ENCODE peak calls at places on chromosomes 11 and 22, in four cellular contexts. X is A549, C is mucosa of descending colon, L is A673. V is an unnamed sample. For H3K4me1, the result is how much of the 10 kb centered on the place peaks cover.

GRCh38 chr11:29343465-29344333 is 673.1 kb downstream of the KCNA4 start:
- DNase-seq in X (peak), C (peak), L (peak), V (peak)

GRCh38 chr22:44214187-44214586 is 33.5 kb downstream of the PARVG start:
- DNase-seq in X (no peak), C (no peak), L (no peak), V (no peak)

GRCh38 chr22:43060213-43060612 is 29.0 kb downstream of the TTLL1 start:
- DNase-seq in X (peak), C (peak), L (peak), V (no peak)

GRCh38 chr22:48748113-48748859 is 1079.4 kb downstream of the BRD1 start:
- DNase-seq in X (no peak), C (peak), L (no peak), V (no peak)

GRCh38 chr11:2271327-2272240 is 1.2 kb upstream of the ASCL2 start:
- DNase-seq in X (no peak), C (no peak), L (no peak), V (no peak)

GRCh38 chr11:122813176-122813917 is 25.0 kb upstream of the CRTAM start:
- DNase-seq in X (no peak), C (no peak), L (no peak), V (no peak)

GRCh38 chr22:41782316-41782715 is 18.2 kb upstream of the CCDC134 start:
- DNase-seq in X (no peak), C (no peak), L (no peak), V (no peak)

GRCh38 chr22:31556627-31557203 is 60.4 kb downstream of the SFI1 start:
- DNase-seq in X (peak), C (no peak), L (peak), V (peak)

GRCh38 chr11:7512525-7513209 is 1.1 kb upstream of the PPFIBP2 start:
- DNase-seq in X (no peak), C (peak), L (no peak), V (no peak)

GRCh38 chr22:36671398-36671797 is 32.2 kb downstream of the CACNG2 start:
- DNase-seq in X (no peak), C (no peak), L (no peak), V (no peak)

GRCh38 chr11:102760355-102761035 is 19.9 kb downstream of the MMP10 start:
- DNase-seq in X (peak), C (no peak), L (peak), V (peak)

GRCh38 chr22:48099251-48099650 is 1336.8 kb downstream of the TBC1D22A start:
- DNase-seq in X (no peak), C (no peak), L (no peak), V (no peak)

GRCh38 chr11:86301742-86302091 is 323 bp upstream of the HIKESHI start:
- DNase-seq in X (no peak), C (no peak), L (no peak), V (no peak)

GRCh38 chr22:25829808-25830777 is 88.1 kb downstream of the MYO18B start:
- DNase-seq in X (no peak), C (no peak), L (no peak), V (no peak)

GRCh38 chr11:69212121-69213110 is 56.7 kb downstream of the SMIM38 start:
- DNase-seq in X (no peak), C (no peak), L (no peak), V (no peak)

GRCh38 chr22:49721211-49721763 is 106.4 kb downstream of the BRD1 start:
- DNase-seq in X (no peak), C (no peak), L (no peak), V (no peak)

GRCh38 chr22:46090051-46090591 is 60.2 kb upstream of the PPARA start:
- DNase-seq in X (no peak), C (peak), L (no peak), V (no peak)

GRCh38 chr22:45441158-45441557 is 27.7 kb downstream of the RIBC2 start:
- DNase-seq in X (peak), C (peak), L (peak), V (peak)

GRCh38 chr22:41939981-41940852 is 6.7 kb downstream of the CENPM start:
- DNase-seq in X (peak), C (peak), L (peak), V (no peak)

GRCh38 chr11:28878025-28878424 is 769.8 kb downstream of the METTL15 start:
- DNase-seq in X (peak), C (no peak), L (peak), V (peak)

GRCh38 chr11:125724125-125724524 is 22.0 kb upstream of the PATE1 start:
- DNase-seq in X (peak), C (no peak), L (peak), V (no peak)

GRCh38 chr11:10922944-10923343 is 65.1 kb upstream of the ZBED5 start:
- DNase-seq in X (no peak), C (no peak), L (no peak), V (no peak)

GRCh38 chr11:102318469-102318868 is 1.2 kb downstream of the BIRC3 start:
- DNase-seq in X (peak), C (no peak), L (no peak), V (no peak)

GRCh38 chr11:125062931-125063428 is at the start of gene SLC37A2:
- DNase-seq in X (peak), C (peak), L (peak), V (no peak)

GRCh38 chr22:47120399-47120798 is 357.9 kb downstream of the TBC1D22A start:
- DNase-seq in X (no peak), C (no peak), L (no peak), V (no peak)

GRCh38 chr11:99260696-99261095 is 239.9 kb downstream of the CNTN5 start:
- DNase-seq in X (peak), C (no peak), L (no peak), V (peak)

GRCh38 chr11:1870721-1871466 is 18.0 kb downstream of the LSP1 start:
- DNase-seq in X (no peak), C (peak), L (no peak), V (no peak)

GRCh38 chr11:92415246-92415645 is 190.6 kb downstream of the FAT3 start:
- DNase-seq in X (no peak), C (no peak), L (no peak), V (no peak)

GRCh38 chr22:31400023-31400397 is 606 bp downstream of the DRG1 start:
- DNase-seq in X (no peak), C (no peak), L (no peak), V (no peak)

GRCh38 chr11:117583063-117583801 is 213.8 kb downstream of the DSCAML1 start:
- DNase-seq in X (no peak), C (no peak), L (no peak), V (no peak)

GRCh38 chr11:36227044-36227443 is 62.2 kb downstream of the COMMD9 start:
- DNase-seq in X (no peak), C (no peak), L (no peak), V (no peak)

GRCh38 chr22:30062934-30063333 is 17.3 kb upstream of the HORMAD2 start:
- DNase-seq in X (no peak), C (no peak), L (no peak), V (no peak)

GRCh38 chr11:131446657-131447056 is 76.2 kb downstream of the NTM start:
- DNase-seq in X (no peak), C (no peak), L (no peak), V (no peak)

GRCh38 chr11:19453893-19454292 is 213.1 kb upstream of the E2F8 start:
- DNase-seq in X (peak), C (no peak), L (no peak), V (peak)

GRCh38 chr11:126282742-126283591 is at the start of gene TIRAP:
- DNase-seq in X (peak), C (peak), L (peak), V (peak)

GRCh38 chr22:40076702-40077645 is 82.2 kb downstream of the FAM83F start:
- DNase-seq in X (no peak), C (no peak), L (no peak), V (no peak)

GRCh38 chr11:123452799-123453198 is 22.7 kb downstream of the GRAMD1B start:
- DNase-seq in X (no peak), C (no peak), L (no peak), V (no peak)

GRCh38 chr22:23036684-23037428 is 33.5 kb upstream of the GNAZ start:
- DNase-seq in X (peak), C (no peak), L (peak), V (no peak)

GRCh38 chr11:1892116-1892515 is 421 bp upstream of the PRR33 start:
- DNase-seq in X (no peak), C (no peak), L (no peak), V (no peak)

GRCh38 chr11:112795142-112795815 is 165.9 kb upstream of the NCAM1 start:
- DNase-seq in X (peak), C (no peak), L (peak), V (peak)
- TF ChIP-seq CTCF in X (peak), C (no peak), L (peak), V (peak)

GRCh38 chr11:76543006-76543703 is 98.3 kb downstream of the EMSY start:
- DNase-seq in X (no peak), C (no peak), L (no peak), V (no peak)
- H3K4me1 ChIP-seq in X (under half), C (under half), L (under half), V (under half)

GRCh38 chr11:119434531-119435330 is 11.8 kb upstream of the THY1 start:
- DNase-seq in X (no peak), C (no peak), L (no peak), V (no peak)
- TF ChIP-seq CTCF in X (no peak), C (no peak), L (no peak), V (no peak)

GRCh38 chr11:58507355-58507754 is 550 bp downstream of the OR5B21 start:
- DNase-seq in X (no peak), C (no peak), L (no peak), V (no peak)

GRCh38 chr11:58508005-58508404 is at the start of gene OR5B21:
- DNase-seq in X (no peak), C (no peak), L (no peak), V (no peak)

GRCh38 chr11:58506935-58507334 is 970 bp downstream of the OR5B21 start:
- DNase-seq in X (no peak), C (no peak), L (no peak), V (no peak)

GRCh38 chr11:58504232-58504631 is 3.7 kb downstream of the OR5B21 start:
- DNase-seq in X (no peak), C (no peak), L (no peak), V (no peak)

GRCh38 chr11:58505849-58506248 is 2.1 kb downstream of the OR5B21 start:
- DNase-seq in X (no peak), C (no peak), L (no peak), V (no peak)
- H3K4me1 ChIP-seq in X (under half), C (under half), L (under half), V (under half)

GRCh38 chr11:65796726-65797601 is 10.1 kb downstream of the OVOL1 start:
- DNase-seq in X (no peak), C (no peak), L (no peak), V (no peak)
- TF ChIP-seq CTCF in X (no peak), C (no peak), L (no peak), V (no peak)

GRCh38 chr11:6414874-6415328 is 4.0 kb downstream of the APBB1 start:
- DNase-seq in X (no peak), C (no peak), L (no peak), V (no peak)
- H3K4me1 ChIP-seq in X (under half), C (under half), L (under half), V (under half)

GRCh38 chr22:20456064-20456721 is 18.6 kb upstream of the SCARF2 start:
- DNase-seq in X (peak), C (peak), L (peak), V (peak)
- TF ChIP-seq CTCF in X (peak), C (peak), L (peak), V (peak)

GRCh38 chr11:34620820-34621792 is at the start of gene EHF:
- DNase-seq in X (no peak), C (peak), L (no peak), V (peak)
- H3K4me1 ChIP-seq in X (under half), C (under half), L (under half), V (under half)

GRCh38 chr11:61923166-61924015 is 6.0 kb upstream of the RAB3IL1 start:
- DNase-seq in X (no peak), C (peak), L (peak), V (no peak)
- TF ChIP-seq CTCF in X (no peak), C (no peak), L (no peak), V (no peak)

DNA sequence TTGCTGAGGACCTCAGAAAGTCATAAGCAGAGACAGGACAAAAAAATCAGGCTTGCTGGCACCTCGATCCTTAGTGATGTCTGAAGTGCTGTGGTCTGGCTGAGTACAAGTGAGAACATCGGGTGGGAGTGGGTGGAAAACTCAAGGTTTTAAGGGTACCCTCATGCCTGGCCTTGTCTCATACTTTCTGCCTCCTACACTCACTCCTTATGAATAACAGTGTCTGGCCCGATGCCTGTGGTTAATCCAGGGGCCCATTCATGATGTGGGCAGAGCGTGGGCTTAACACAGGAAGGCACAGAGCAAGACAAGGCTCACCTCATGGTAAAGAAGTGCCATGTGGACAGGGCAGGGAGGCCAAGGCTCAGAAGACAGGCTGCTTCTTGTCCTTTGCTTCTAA is 11.0 kb upstream of the UCP3 start:
- DNase-seq in X (no peak), C (no peak), L (no peak), V (no peak)
- H3K4me1 ChIP-seq in X (under half), C (under half), L (under half), V (under half)